ENCODE peak calls at places on chromosomes 1 and 21, in seven cellular contexts. K is body of pancreas, O is neural progenitor cell, T is mucosa of descending colon, W is Caco-2, E is PC-3, G is IMR-90. A is an unnamed sample.

GRCh38 chr1:24896596-24897262 is 33.3 kb downstream of the RUNX3 start:
- DNase-seq in K (no peak), O (no peak), T (no peak), W (no peak), E (no peak), G (no peak), A (no peak)

GRCh38 chr21:15034126-15034848 is 30.5 kb downstream of the NRIP1 start:
- DNase-seq in K (no peak), O (no peak), T (no peak), W (no peak), E (peak; percentile 64), G (peak; percentile 72), A (no peak)

GRCh38 chr1:87243573-87243972 is 85.1 kb upstream of the LMO4 start:
- DNase-seq in K (no peak), O (no peak), T (no peak), W (no peak), E (peak; percentile 19), G (peak; percentile 89), A (no peak)

GRCh38 chr21:35198982-35199732 is 150.1 kb upstream of the RUNX1 start:
- DNase-seq in K (no peak), O (no peak), T (no peak), W (no peak), E (no peak), G (no peak), A (no peak)

GRCh38 chr1:199508653-199509052 is 518.9 kb upstream of the NR5A2 start:
- DNase-seq in K (no peak), O (no peak), T (no peak), W (no peak), E (peak; percentile 20), G (no peak), A (no peak)

GRCh38 chr1:1298861-1299685 is 8.7 kb downstream of the ACAP3 start:
- DNase-seq in K (no peak), O (peak; percentile 89), T (no peak), W (no peak), E (no peak), G (no peak), A (no peak)

GRCh38 chr1:155183775-155184221 is 10.1 kb downstream of the TRIM46 start:
- DNase-seq in K (no peak), O (no peak), T (no peak), W (no peak), E (no peak), G (no peak), A (no peak)

GRCh38 chr1:225480825-225481434 is 53.1 kb upstream of the LBR start:
- DNase-seq in K (peak; percentile 82), O (peak; percentile 71), T (peak; percentile 82), W (peak; percentile 69), E (peak; percentile 85), G (no peak), A (no peak)

GRCh38 chr1:2099871-2100774 is 49.9 kb downstream of the PRKCZ start:
- DNase-seq in K (no peak), O (no peak), T (no peak), W (no peak), E (no peak), G (no peak), A (no peak)

GRCh38 chr1:2925923-2926322 is 95.3 kb upstream of the ACTRT2 start:
- DNase-seq in K (peak; percentile 46), O (no peak), T (no peak), W (no peak), E (no peak), G (no peak), A (no peak)

GRCh38 chr1:13967707-13968106 is 267.7 kb downstream of the PRDM2 start:
- DNase-seq in K (no peak), O (no peak), T (no peak), W (no peak), E (no peak), G (no peak), A (no peak)

GRCh38 chr1:177343445-177343844 is 172.7 kb downstream of the BRINP2 start:
- DNase-seq in K (no peak), O (no peak), T (no peak), W (no peak), E (no peak), G (no peak), A (no peak)

GRCh38 chr1:32220746-32221580 is 1.2 kb downstream of the TMEM234 start:
- DNase-seq in K (no peak), O (no peak), T (no peak), W (no peak), E (no peak), G (no peak), A (no peak)

GRCh38 chr21:33265664-33266049 is 510 bp upstream of the IL10RB start:
- DNase-seq in K (no peak), O (peak; percentile 45), T (peak; percentile 51), W (peak; percentile 74), E (peak; percentile 31), G (peak; percentile 14), A (no peak)
- H3K4me3 ChIP-seq in K (peak overlapping the region; percentile 60), O (peak overlapping the region; percentile 68), T (peak overlapping the region; percentile 69), W (peak overlapping the region; percentile 75), E (peak overlapping the region; percentile 88), G (peak overlapping the region; percentile 89), A (peak overlapping the region; percentile 79)

GRCh38 chr1:226942392-226942791 is 2.3 kb downstream of the COQ8A start:
- DNase-seq in K (no peak), O (no peak), T (no peak), W (no peak), E (no peak), G (no peak), A (no peak)
- H3K4me3 ChIP-seq in K (no peak overlapping the region), O (no peak overlapping the region), T (no peak overlapping the region), W (no peak overlapping the region), E (no peak overlapping the region), G (no peak overlapping the region), A (no peak overlapping the region)

DNA sequence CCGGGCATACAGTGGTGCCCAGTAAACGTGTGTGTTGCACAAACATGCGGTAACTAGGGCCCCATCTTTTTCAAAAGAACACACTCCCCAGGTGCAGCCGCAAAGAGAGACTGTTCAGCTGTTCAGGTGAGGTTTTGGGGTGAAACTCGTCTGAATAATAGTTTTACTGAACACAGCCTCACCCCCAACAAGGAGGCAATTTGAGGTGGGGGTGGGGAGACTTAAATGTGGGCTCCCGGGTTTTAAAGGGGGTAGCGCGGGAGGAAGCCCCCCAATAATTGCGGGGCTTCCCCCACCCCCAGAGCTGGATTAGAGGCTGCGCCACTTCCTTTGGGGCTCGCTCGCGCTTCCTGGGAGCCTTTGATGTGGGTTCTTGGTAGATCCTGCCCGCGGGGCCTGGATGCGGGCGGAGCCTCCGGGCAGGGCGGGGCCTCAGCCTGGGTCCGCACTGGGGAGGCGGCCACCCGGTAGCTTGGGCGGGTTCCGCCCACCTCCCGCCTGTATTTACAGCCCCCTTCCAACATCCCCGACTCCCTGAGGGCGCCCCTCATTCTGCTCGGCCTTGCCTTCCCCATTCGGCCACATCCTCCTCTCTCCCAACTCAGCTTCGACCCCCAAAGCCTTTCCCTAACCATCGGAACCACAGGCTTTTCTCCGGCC is 6.4 kb upstream of the EPHA2 start:
- DNase-seq in K (no peak), O (peak; percentile 80), T (peak; percentile 66), W (no peak), E (no peak), G (no peak), A (no peak)
- H3K4me3 ChIP-seq in K (no peak overlapping the region), O (peak overlapping the region; percentile 31), T (no peak overlapping the region), W (no peak overlapping the region), E (no peak overlapping the region), G (no peak overlapping the region), A (no peak overlapping the region)

GRCh38 chr1:7407547-7407895 is 363.6 kb upstream of the VAMP3 start:
- DNase-seq in K (no peak), O (no peak), T (no peak), W (no peak), E (no peak), G (no peak), A (no peak)
- H3K4me3 ChIP-seq in K (no peak overlapping the region), O (no peak overlapping the region), T (no peak overlapping the region), W (no peak overlapping the region), E (no peak overlapping the region), G (no peak overlapping the region), A (no peak overlapping the region)